ENCODE peak calls at places on chromosomes 11 and 22, in seven cellular contexts. One of them, this sample, is unnamed.

GRCh38 chr22:33476716-33477115 is 418.5 kb upstream of the SYN3 start:
- DNase-seq in K562: no peak
- DNase-seq in HepG2: peak
- DNase-seq in GM12892: no peak
- DNase-seq in SK-N-SH: no peak
- DNase-seq in GM12878: no peak
- DNase-seq in GM12891: no peak
- DNase-seq in this sample: no peak

GRCh38 chr11:102012946-102013345 is 34.3 kb upstream of the CFAP300 start:
- DNase-seq in GM12892: no peak
- DNase-seq in SK-N-SH: no peak
- DNase-seq in K562: no peak
- DNase-seq in HepG2: no peak
- DNase-seq in GM12878: no peak
- DNase-seq in GM12891: no peak
- DNase-seq in this sample: no peak

GRCh38 chr22:40024201-40025061 is 29.7 kb downstream of the FAM83F start:
- DNase-seq in SK-N-SH: peak
- DNase-seq in GM12892: peak
- DNase-seq in GM12878: no peak
- DNase-seq in GM12891: peak
- DNase-seq in K562: peak
- DNase-seq in HepG2: peak
- DNase-seq in this sample: no peak

GRCh38 chr11:63614136-63614664 is at the start of gene PLAAT3:
- DNase-seq in HepG2: no peak
- DNase-seq in K562: peak
- DNase-seq in SK-N-SH: peak
- DNase-seq in GM12878: no peak
- DNase-seq in GM12892: no peak
- DNase-seq in GM12891: peak
- DNase-seq in this sample: peak

GRCh38 chr11:47552086-47552580 is 799 bp downstream of the CELF1 start:
- DNase-seq in SK-N-SH: peak
- DNase-seq in K562: peak
- DNase-seq in HepG2: peak
- DNase-seq in GM12878: no peak
- DNase-seq in GM12892: no peak
- DNase-seq in GM12891: no peak
- DNase-seq in this sample: no peak

GRCh38 chr22:17627961-17628303 is 617 bp downstream of the ATP6V1E1 start:
- DNase-seq in GM12892: no peak
- DNase-seq in K562: no peak
- DNase-seq in SK-N-SH: no peak
- DNase-seq in GM12891: no peak
- DNase-seq in GM12878: no peak
- DNase-seq in HepG2: no peak
- DNase-seq in this sample: no peak

GRCh38 chr11:13486926-13487660 is 8.7 kb downstream of the PTH start:
- DNase-seq in SK-N-SH: no peak
- DNase-seq in GM12892: no peak
- DNase-seq in GM12891: no peak
- DNase-seq in K562: peak
- DNase-seq in HepG2: peak
- DNase-seq in GM12878: no peak
- DNase-seq in this sample: no peak

GRCh38 chr11:33703771-33704170 is 3.1 kb upstream of the C11orf91 start:
- DNase-seq in SK-N-SH: no peak
- DNase-seq in GM12892: no peak
- DNase-seq in GM12878: no peak
- DNase-seq in K562: no peak
- DNase-seq in HepG2: no peak
- DNase-seq in GM12891: no peak
- DNase-seq in this sample: no peak

GRCh38 chr11:112381578-112381977 is 120.9 kb upstream of the PLET1 start:
- DNase-seq in HepG2: no peak
- DNase-seq in GM12891: no peak
- DNase-seq in GM12878: no peak
- DNase-seq in GM12892: no peak
- DNase-seq in SK-N-SH: no peak
- DNase-seq in K562: no peak
- DNase-seq in this sample: no peak

GRCh38 chr22:37672920-37673453 is 2.4 kb upstream of the LGALS1 start:
- DNase-seq in SK-N-SH: no peak
- DNase-seq in GM12878: no peak
- DNase-seq in HepG2: no peak
- DNase-seq in K562: no peak
- DNase-seq in GM12891: no peak
- DNase-seq in GM12892: no peak
- DNase-seq in this sample: no peak

GRCh38 chr11:122679441-122679840 is 23.9 kb downstream of the UBASH3B start:
- DNase-seq in GM12891: no peak
- DNase-seq in K562: no peak
- DNase-seq in GM12892: no peak
- DNase-seq in GM12878: no peak
- DNase-seq in HepG2: no peak
- DNase-seq in SK-N-SH: no peak
- DNase-seq in this sample: no peak

GRCh38 chr11:70572974-70573260 is 174.6 kb downstream of the CTTN start:
- DNase-seq in HepG2: no peak
- DNase-seq in GM12891: no peak
- DNase-seq in GM12878: no peak
- DNase-seq in GM12892: no peak
- DNase-seq in SK-N-SH: no peak
- DNase-seq in K562: no peak
- DNase-seq in this sample: no peak

GRCh38 chr22:28229566-28230483 is 310.8 kb upstream of the PITPNB start:
- DNase-seq in K562: no peak
- DNase-seq in GM12891: no peak
- DNase-seq in GM12878: no peak
- DNase-seq in SK-N-SH: no peak
- DNase-seq in GM12892: no peak
- DNase-seq in HepG2: no peak
- DNase-seq in this sample: no peak

GRCh38 chr11:68990995-68991780 is 10.4 kb upstream of the MRGPRD start:
- DNase-seq in GM12892: no peak
- DNase-seq in GM12891: no peak
- DNase-seq in HepG2: no peak
- DNase-seq in K562: no peak
- DNase-seq in SK-N-SH: no peak
- DNase-seq in GM12878: no peak
- DNase-seq in this sample: no peak

GRCh38 chr22:49197500-49197899 is 630.2 kb downstream of the BRD1 start:
- DNase-seq in K562: no peak
- DNase-seq in SK-N-SH: no peak
- DNase-seq in GM12891: no peak
- DNase-seq in GM12892: no peak
- DNase-seq in GM12878: no peak
- DNase-seq in HepG2: no peak
- DNase-seq in this sample: no peak
- TF ChIP-seq TAF1 in K562: no peak
- TF ChIP-seq TAF1 in SK-N-SH: no peak
- TF ChIP-seq TAF1 in GM12891: no peak
- TF ChIP-seq TAF1 in GM12892: no peak
- TF ChIP-seq TAF1 in GM12878: no peak
- TF ChIP-seq TAF1 in HepG2: no peak
- TF ChIP-seq TAF1 in this sample: no peak

DNA sequence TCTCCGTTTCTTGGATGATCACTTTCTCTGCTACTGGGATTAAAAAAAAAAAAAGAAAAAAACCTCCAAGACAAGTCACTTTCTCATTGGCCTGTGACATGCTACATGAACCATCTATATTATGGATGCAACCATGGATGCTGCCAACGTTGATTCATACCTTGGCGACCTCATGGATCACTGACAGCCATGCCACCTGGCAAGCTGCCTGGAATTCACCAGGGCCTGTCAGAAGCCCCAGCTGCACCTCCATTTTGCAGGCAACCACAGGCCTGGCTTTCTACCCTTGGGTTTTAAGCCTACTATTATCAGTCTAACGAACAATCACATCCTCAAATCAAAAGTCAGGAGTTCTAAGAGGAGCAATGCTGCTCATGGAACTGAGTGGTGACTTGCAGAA is 47.9 kb upstream of the CADM1 start:
- DNase-seq in SK-N-SH: no peak
- DNase-seq in K562: no peak
- DNase-seq in GM12891: no peak
- DNase-seq in GM12892: no peak
- DNase-seq in GM12878: no peak
- DNase-seq in HepG2: no peak
- DNase-seq in this sample: no peak
- TF ChIP-seq TAF1 in SK-N-SH: no peak
- TF ChIP-seq TAF1 in K562: no peak
- TF ChIP-seq TAF1 in GM12891: no peak
- TF ChIP-seq TAF1 in GM12892: no peak
- TF ChIP-seq TAF1 in GM12878: no peak
- TF ChIP-seq TAF1 in HepG2: no peak
- TF ChIP-seq TAF1 in this sample: no peak

DNA sequence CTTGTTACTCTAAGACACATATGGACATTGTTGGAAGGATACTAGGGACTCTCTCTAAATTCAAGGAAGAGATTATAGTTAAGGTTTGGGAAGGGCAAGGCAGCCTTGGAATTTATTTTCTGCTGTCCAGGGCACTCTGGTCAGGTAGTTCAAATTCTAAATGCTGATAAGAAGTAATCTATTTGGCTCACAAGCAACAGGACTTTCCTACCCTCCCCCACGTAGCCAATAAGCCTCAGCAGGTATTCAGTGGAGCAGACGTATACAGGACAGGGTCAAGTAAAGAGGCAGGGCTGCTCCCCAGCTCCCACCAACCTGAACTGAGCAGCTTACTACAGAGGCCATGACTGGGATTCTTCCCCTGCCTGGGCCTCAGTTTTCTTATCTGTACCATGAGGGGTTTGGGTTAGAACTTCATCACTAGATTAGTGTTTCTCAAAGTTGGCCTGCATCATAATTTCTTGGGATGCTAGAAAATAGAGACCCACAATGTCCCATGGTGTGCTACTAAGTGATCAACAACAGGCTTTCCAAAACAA is 6.1 kb upstream of the INSC start:
- DNase-seq in SK-N-SH: no peak
- DNase-seq in HepG2: no peak
- DNase-seq in GM12892: no peak
- DNase-seq in K562: no peak
- DNase-seq in GM12891: no peak
- DNase-seq in GM12878: no peak
- DNase-seq in this sample: no peak
- TF ChIP-seq TAF1 in SK-N-SH: no peak
- TF ChIP-seq TAF1 in HepG2: no peak
- TF ChIP-seq TAF1 in GM12892: no peak
- TF ChIP-seq TAF1 in K562: no peak
- TF ChIP-seq TAF1 in GM12891: no peak
- TF ChIP-seq TAF1 in GM12878: no peak
- TF ChIP-seq TAF1 in this sample: no peak

DNA sequence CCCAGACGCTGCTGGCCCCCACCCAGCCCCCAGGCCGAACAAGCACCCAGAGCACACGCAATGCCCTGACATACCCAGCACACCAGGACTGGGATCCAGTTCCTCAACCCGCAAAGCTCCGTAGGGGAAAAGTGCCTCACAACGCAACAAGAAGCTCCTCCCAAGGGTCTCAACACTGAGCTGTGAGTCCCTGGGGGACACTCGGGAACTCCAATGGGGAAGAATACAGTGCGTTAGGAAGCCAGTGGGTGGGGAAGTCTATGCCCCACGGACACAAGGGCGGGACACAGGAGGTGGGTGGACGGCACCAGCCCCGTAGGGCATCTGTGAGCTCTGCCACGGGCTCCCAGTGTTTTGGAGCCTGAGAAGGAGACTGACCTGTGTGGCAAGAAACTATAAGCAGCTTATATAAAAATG is 1.6 kb downstream of the DEAF1 start:
- DNase-seq in GM12891: no peak
- DNase-seq in GM12878: no peak
- DNase-seq in SK-N-SH: no peak
- DNase-seq in K562: no peak
- DNase-seq in GM12892: no peak
- DNase-seq in HepG2: no peak
- DNase-seq in this sample: no peak
- TF ChIP-seq TAF1 in GM12891: no peak
- TF ChIP-seq TAF1 in GM12878: no peak
- TF ChIP-seq TAF1 in SK-N-SH: no peak
- TF ChIP-seq TAF1 in K562: no peak
- TF ChIP-seq TAF1 in GM12892: no peak
- TF ChIP-seq TAF1 in HepG2: no peak
- TF ChIP-seq TAF1 in this sample: no peak

This sample was measured in H1.